ENCODE peak calls at places on chromosomes 16 and 17, in six cellular contexts. B is hepatocyte, J is mesenchymal stem cell, X is GM23248, Y is endodermal cell, V is transverse colon. G is an unnamed sample. For H3K9me3 and H3K36me3, the result is how much of the 10 kb centered on the place peaks cover.

GRCh38 chr17:79997004-79997673 is 38.5 kb downstream of the TBC1D16 start:
- DNase-seq in Y (no peak), V (no peak), J (peak), B (no peak), X (no peak), G (no peak)

GRCh38 chr17:58339775-58340622 is 11.4 kb upstream of the TSPOAP1 start:
- DNase-seq in Y (no peak), X (no peak), V (no peak), J (no peak), B (no peak), G (no peak)

GRCh38 chr17:81522491-81523125 is 5.6 kb upstream of the FSCN2 start:
- DNase-seq in X (no peak), V (no peak), Y (no peak), B (no peak), J (no peak), G (no peak)

GRCh38 chr17:82019905-82020873 is 2.5 kb downstream of the CENPX start:
- DNase-seq in J (peak), Y (peak), B (peak), X (peak), V (peak), G (peak)

GRCh38 chr17:15955793-15956541 is 11.0 kb downstream of the ADORA2B start:
- DNase-seq in B (no peak), X (no peak), Y (peak), V (no peak), J (no peak), G (no peak)

GRCh38 chr17:75523647-75524046 is 1.9 kb upstream of the LLGL2 start:
- DNase-seq in Y (no peak), B (no peak), X (no peak), V (no peak), J (no peak), G (no peak)

GRCh38 chr16:66894948-66895696 is 14.8 kb downstream of the PDP2 start:
- DNase-seq in J (peak), X (peak), B (peak), Y (peak), V (peak), G (peak)

GRCh38 chr17:39951924-39952664 is 10.7 kb upstream of the GSDMA start:
- DNase-seq in V (peak), B (no peak), J (no peak), X (no peak), Y (no peak), G (no peak)

GRCh38 chr16:88391497-88391850 is 8.7 kb downstream of the ZNF469 start:
- DNase-seq in J (no peak), B (no peak), X (no peak), Y (no peak), V (no peak), G (no peak)

GRCh38 chr17:78967782-78968362 is 11.9 kb downstream of the LGALS3BP start:
- DNase-seq in J (no peak), Y (no peak), V (no peak), X (peak), B (no peak), G (no peak)

GRCh38 chr16:4178468-4179010 is 62.3 kb upstream of the ADCY9 start:
- DNase-seq in V (no peak), B (no peak), Y (no peak), X (no peak), J (no peak), G (no peak)

GRCh38 chr17:41773731-41774193 is 12.7 kb downstream of the JUP start:
- DNase-seq in Y (no peak), X (no peak), J (peak), V (peak), B (no peak), G (no peak)

GRCh38 chr17:77210946-77211541 is 70.3 kb downstream of the SEC14L1 start:
- DNase-seq in V (no peak), X (no peak), B (no peak), J (no peak), Y (no peak), G (no peak)

GRCh38 chr16:65737831-65738230 is 616.0 kb upstream of the CDH11 start:
- DNase-seq in X (no peak), V (no peak), B (no peak), Y (peak), J (no peak), G (no peak)

GRCh38 chr17:4607773-4608187 is 23.5 kb downstream of the SMTNL2 start:
- DNase-seq in J (peak), V (peak), B (peak), Y (peak), X (peak), G (no peak)

GRCh38 chr17:10875411-10875810 is 37.5 kb upstream of the PIRT start:
- DNase-seq in Y (peak), V (no peak), X (peak), J (no peak), B (peak), G (peak)

GRCh38 chr16:59881366-59881765 is 1147.2 kb upstream of the GOT2 start:
- DNase-seq in X (no peak), J (no peak), B (no peak), Y (peak), V (no peak), G (no peak)

GRCh38 chr17:38654411-38655398 is 20.1 kb downstream of the EPOP start:
- DNase-seq in Y (peak), B (no peak), J (no peak), V (no peak), X (no peak), G (no peak)

GRCh38 chr17:31481783-31482081 is 90.3 kb downstream of the RAB11FIP4 start:
- DNase-seq in Y (no peak), X (no peak), B (no peak), J (no peak), V (no peak), G (no peak)

GRCh38 chr16:28279006-28279405 is 13.3 kb upstream of the SBK1 start:
- DNase-seq in B (no peak), J (no peak), V (no peak), Y (no peak), X (no peak), G (no peak)

GRCh38 chr17:49993423-49994037 is 1.5 kb downstream of the DLX3 start:
- DNase-seq in B (peak), V (no peak), Y (peak), J (no peak), X (peak), G (peak)

GRCh38 chr17:62966426-62967110 is 533 bp downstream of the TANC2 start:
- DNase-seq in X (peak), V (peak), Y (peak), B (peak), J (peak), G (no peak)

GRCh38 chr17:72392056-72393010 is 271.5 kb downstream of the SOX9 start:
- DNase-seq in J (peak), X (peak), V (no peak), Y (no peak), B (no peak), G (peak)

GRCh38 chr17:44024271-44024663 is 9.5 kb upstream of the TMEM101 start:
- DNase-seq in J (no peak), B (no peak), X (no peak), V (no peak), Y (no peak), G (no peak)

GRCh38 chr16:886084-886543 is 84.7 kb downstream of the LMF1 start:
- DNase-seq in V (no peak), J (peak), Y (peak), X (no peak), B (peak), G (no peak)

GRCh38 chr16:3070608-3071111 is 5.2 kb downstream of the IL32 start:
- DNase-seq in V (no peak), J (no peak), X (no peak), B (no peak), Y (no peak), G (no peak)

GRCh38 chr16:85286970-85287814 is 174.9 kb upstream of the CIBAR2 start:
- DNase-seq in X (peak), V (no peak), B (no peak), J (peak), Y (no peak), G (no peak)

GRCh38 chr16:53530741-53531140 is 27.7 kb upstream of the AKTIP start:
- DNase-seq in B (no peak), Y (no peak), V (no peak), X (no peak), J (no peak), G (no peak)

GRCh38 chr17:78032166-78032565 is 73.7 kb downstream of the TNRC6C start:
- DNase-seq in X (peak), V (no peak), B (no peak), J (peak), Y (no peak), G (peak)

GRCh38 chr17:83194189-83194565 is 114.8 kb downstream of the METRNL start:
- DNase-seq in Y (no peak), J (no peak), X (peak), B (no peak), V (peak), G (peak)

GRCh38 chr17:76781056-76781982 is 43.4 kb downstream of the MFSD11 start:
- DNase-seq in J (no peak), Y (peak), B (no peak), V (no peak), X (no peak), G (no peak)

GRCh38 chr17:33200587-33200986 is 92.5 kb downstream of the ASIC2 start:
- DNase-seq in J (no peak), V (no peak), Y (peak), X (peak), B (no peak), G (peak)

GRCh38 chr17:74135391-74136167 is 67.9 kb upstream of the RPL38 start:
- DNase-seq in V (no peak), B (no peak), X (no peak), J (no peak), Y (peak), G (no peak)

GRCh38 chr17:74133726-74134125 is 69.8 kb upstream of the RPL38 start:
- DNase-seq in X (no peak), V (no peak), J (no peak), Y (peak), B (no peak), G (no peak)

GRCh38 chr17:74132354-74132753 is 71.1 kb upstream of the RPL38 start:
- DNase-seq in X (no peak), Y (peak), B (no peak), V (no peak), J (no peak), G (no peak)

GRCh38 chr17:74137416-74137815 is 66.1 kb upstream of the RPL38 start:
- DNase-seq in V (no peak), B (no peak), Y (peak), X (no peak), J (no peak), G (no peak)

DNA sequence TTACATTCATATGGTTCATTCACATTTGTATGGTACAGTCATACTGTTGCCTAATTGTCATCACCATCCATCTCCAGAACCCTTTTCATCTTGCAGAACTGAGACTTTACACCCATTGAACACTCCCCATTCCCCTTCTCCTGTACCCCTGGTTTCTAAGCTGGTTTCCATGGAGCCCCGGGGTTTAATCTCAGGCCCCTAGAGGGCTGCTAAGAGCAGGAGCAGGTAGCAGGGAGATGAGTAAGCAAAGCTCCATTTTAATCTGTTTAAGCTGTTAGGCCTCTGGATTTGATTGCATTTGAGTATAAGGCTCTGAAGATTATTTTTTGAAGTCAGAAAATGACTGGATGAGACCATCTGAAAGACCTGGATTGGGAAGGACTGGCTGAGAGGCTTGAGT is 68.5 kb upstream of the RPL38 start:
- DNase-seq in Y (peak), V (no peak), X (no peak), J (no peak), B (no peak), G (no peak)
- H3K4me3 ChIP-seq in Y (no peak), V (no peak), X (no peak), J (no peak), B (no peak), G (no peak)

DNA sequence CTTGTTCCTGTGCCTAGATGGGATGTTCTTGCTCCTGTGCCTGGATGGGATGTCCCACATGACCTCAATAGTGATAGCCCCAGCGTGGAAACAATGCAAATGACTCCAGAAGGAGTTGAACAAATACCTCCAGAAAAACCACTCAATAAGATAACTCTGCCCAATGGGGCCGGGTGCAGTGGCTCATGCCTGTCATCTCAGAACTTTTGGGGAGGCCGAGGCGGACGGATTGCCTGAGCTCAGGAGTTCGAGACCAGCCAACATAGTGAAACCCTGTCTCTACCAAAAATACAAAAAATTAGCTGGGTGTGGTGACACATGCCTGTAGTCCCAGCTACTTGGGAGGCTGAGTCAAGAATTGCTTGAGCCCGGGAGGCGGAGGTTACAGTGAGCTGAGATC is 15.2 kb upstream of the LITAF start:
- DNase-seq in V (no peak), J (no peak), X (no peak), Y (no peak), B (no peak), G (no peak)
- H3K9me3 ChIP-seq in V (under half), J (under half), X (under half), Y (under half), B (under half), G (under half)

DNA sequence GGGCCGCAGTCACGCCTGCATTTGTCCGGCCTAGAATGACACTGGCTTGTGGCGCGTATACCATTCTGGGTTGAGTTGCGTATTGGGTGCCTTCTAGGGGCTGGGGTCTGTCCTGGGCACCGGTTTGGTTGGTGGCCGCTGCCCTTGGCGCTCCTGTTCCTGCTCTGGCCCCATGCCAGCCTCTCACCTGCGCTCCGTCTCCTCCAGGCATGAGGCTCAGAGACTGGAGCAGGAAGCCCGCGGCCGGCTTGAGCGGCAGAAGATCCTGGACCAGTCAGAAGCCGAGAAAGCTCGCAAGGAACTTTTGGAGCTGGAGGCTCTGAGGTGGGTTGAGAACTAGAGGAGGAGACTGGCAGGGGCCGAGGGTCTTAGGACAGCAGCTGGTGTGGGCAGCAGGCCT is 17.4 kb downstream of the CDIPT start:
- DNase-seq in Y (no peak), B (no peak), J (no peak), X (no peak), V (no peak), G (no peak)
- H3K36me3 ChIP-seq in Y (under half), B (under half), J (half or more), X (under half), V (half or more), G (under half)

GRCh38 chr16:29825145-29826044 is 5.1 kb downstream of the MVP start:
- DNase-seq in V (peak), Y (peak), X (peak), B (no peak), J (peak), G (peak)
- H3K4me3 ChIP-seq in V (no peak), Y (no peak), X (peak), B (no peak), J (no peak), G (peak)

GRCh38 chr16:2027024-2028010 is 615 bp downstream of the NHERF2 start:
- DNase-seq in J (peak), X (peak), V (no peak), Y (no peak), B (no peak), G (peak)
- H3K9me3 ChIP-seq in J (under half), X (under half), V (under half), Y (under half), B (under half), G (under half)

DNA sequence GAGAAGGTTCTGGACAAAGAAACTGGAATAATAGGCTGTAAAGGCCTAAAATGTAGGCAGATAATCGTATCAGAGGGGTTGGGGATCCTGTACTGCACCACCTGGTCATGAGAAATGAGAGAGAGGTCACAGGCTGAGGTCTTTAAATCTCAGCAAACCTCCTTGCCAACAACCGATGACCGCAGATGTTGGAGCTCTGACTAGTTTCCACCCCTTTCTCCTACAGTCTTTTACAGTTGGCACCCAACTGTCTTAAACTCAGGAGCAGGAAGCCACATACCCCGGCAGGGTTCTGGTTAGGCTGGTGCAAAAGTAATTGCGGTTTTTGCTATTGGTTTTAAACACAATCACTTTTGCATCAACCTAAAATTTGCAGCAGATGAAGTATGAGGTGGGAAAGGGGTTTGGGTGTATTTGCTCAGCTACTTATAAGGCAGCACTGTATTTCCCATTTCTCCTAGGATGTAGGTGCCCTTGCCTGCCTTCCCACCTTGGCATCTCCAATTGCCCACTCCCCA is 261.8 kb upstream of the MYOCD start:
- DNase-seq in Y (no peak), X (no peak), B (no peak), J (no peak), V (no peak), G (peak)
- H3K36me3 ChIP-seq in Y (under half), X (under half), B (under half), J (under half), V (under half), G (under half)

DNA sequence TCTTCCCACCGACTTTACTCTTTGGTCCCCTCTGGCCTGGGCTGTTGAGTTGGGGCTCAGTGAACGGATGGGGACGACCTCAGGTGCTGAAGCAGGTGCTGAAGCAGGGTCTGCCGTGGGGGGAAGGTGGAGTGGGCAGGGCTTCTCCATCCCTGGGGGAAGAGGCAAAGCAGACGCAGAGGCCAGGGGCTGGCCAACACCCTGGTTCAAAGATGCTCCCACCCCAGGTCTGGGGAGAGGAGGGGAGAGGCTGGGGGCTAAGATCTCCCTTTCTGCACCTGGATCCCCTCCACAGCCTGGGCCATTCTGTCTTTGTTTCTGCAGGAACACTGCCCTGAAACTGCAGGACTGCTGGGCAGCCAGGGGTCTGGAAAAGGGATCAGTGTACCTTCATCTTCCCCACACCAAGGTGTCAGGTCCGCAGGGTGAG is 22.9 kb downstream of the ALOX12B start:
- DNase-seq in Y (peak), X (no peak), B (no peak), J (no peak), V (no peak), G (no peak)
- H3K4me3 ChIP-seq in Y (no peak), X (no peak), B (no peak), J (no peak), V (no peak), G (no peak)

DNA sequence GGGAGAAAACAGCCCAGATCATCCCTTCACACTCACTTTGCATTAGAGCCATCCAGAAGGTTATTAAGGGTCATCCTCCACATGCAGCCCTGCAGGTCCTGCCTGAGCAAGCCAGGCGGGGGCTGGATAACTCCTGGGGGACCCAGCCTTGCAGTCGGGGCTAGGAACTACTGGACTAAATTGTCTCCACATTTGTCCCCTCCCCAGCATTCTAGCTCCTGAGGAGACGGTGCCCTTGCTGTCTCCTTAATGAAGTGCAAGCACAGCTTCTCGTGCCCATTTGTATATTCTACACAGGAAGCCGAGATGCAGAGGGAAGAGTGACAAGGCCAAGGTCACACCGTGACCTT is 185.2 kb downstream of the C16orf95 start:
- DNase-seq in J (no peak), Y (no peak), B (no peak), V (no peak), X (no peak), G (no peak)
- H3K9me3 ChIP-seq in J (under half), Y (under half), B (under half), V (under half), X (under half), G (under half)